ENCODE peak calls at places on chromosomes 6 and 20, in six cellular contexts. E, C, S, O, J and U are unnamed samples.

GRCh38 chr6:168305863-168306262 is 13.7 kb downstream of the DACT2 start:
- DNase-seq in E (no peak), C (no peak), S (no peak), O (no peak), J (no peak), U (no peak)

GRCh38 chr20:38604873-38605303 is 3.3 kb downstream of the ARHGAP40 start:
- DNase-seq in E (no peak), C (no peak), S (no peak), O (peak), J (peak), U (no peak)

GRCh38 chr20:31403886-31404285 is 2.1 kb downstream of the DEFB121 start:
- DNase-seq in E (no peak), C (no peak), S (no peak), O (no peak), J (no peak), U (no peak)

GRCh38 chr6:42316981-42317380 is 99.3 kb upstream of the MRPS10 start:
- DNase-seq in E (no peak), C (no peak), S (no peak), O (no peak), J (no peak), U (no peak)

GRCh38 chr6:46390153-46390876 is 100.9 kb downstream of the RCAN2 start:
- DNase-seq in E (no peak), C (no peak), S (no peak), O (no peak), J (no peak), U (no peak)

GRCh38 chr6:147126618-147127022 is 77.6 kb upstream of the STXBP5 start:
- DNase-seq in E (peak), C (no peak), S (peak), O (no peak), J (no peak), U (no peak)

GRCh38 chr6:112251170-112251945 is 3.0 kb downstream of the LAMA4 start:
- DNase-seq in E (peak), C (no peak), S (no peak), O (no peak), J (no peak), U (no peak)

GRCh38 chr20:44017905-44018683 is 103.4 kb downstream of the TOX2 start:
- DNase-seq in E (peak), C (no peak), S (no peak), O (peak), J (peak), U (no peak)

GRCh38 chr6:43588194-43588593 is 12.2 kb downstream of the POLH start:
- DNase-seq in E (no peak), C (no peak), S (no peak), O (no peak), J (no peak), U (no peak)

GRCh38 chr6:107458687-107459282 is 579 bp downstream of the PDSS2 start:
- DNase-seq in E (peak), C (peak), S (no peak), O (no peak), J (peak), U (peak)

GRCh38 chr6:64665137-64665536 is 1029.5 kb downstream of the PHF3 start:
- DNase-seq in E (no peak), C (no peak), S (no peak), O (no peak), J (no peak), U (no peak)
- H3K27ac ChIP-seq in E (no peak), C (no peak), S (no peak), O (no peak), J (no peak), U (no peak)

GRCh38 chr6:39049575-39050283 is 1.1 kb downstream of the GLP1R start:
- DNase-seq in E (no peak), C (no peak), S (peak), O (no peak), J (no peak), U (no peak)
- H3K4me3 ChIP-seq in E (peak), C (no peak), S (no peak), O (no peak), J (no peak), U (no peak)

GRCh38 chr20:8057871-8058270 is 38.3 kb upstream of the TMX4 start:
- DNase-seq in E (no peak), C (no peak), S (no peak), O (no peak), J (no peak), U (no peak)
- H3K27ac ChIP-seq in E (no peak), C (no peak), S (no peak), O (no peak), J (no peak), U (no peak)

GRCh38 chr6:166400181-166400580 is 17.4 kb upstream of the MPC1 start:
- DNase-seq in E (no peak), C (no peak), S (no peak), O (no peak), J (no peak), U (no peak)
- H3K4me3 ChIP-seq in E (no peak), C (no peak), S (no peak), O (no peak), J (no peak), U (no peak)

DNA sequence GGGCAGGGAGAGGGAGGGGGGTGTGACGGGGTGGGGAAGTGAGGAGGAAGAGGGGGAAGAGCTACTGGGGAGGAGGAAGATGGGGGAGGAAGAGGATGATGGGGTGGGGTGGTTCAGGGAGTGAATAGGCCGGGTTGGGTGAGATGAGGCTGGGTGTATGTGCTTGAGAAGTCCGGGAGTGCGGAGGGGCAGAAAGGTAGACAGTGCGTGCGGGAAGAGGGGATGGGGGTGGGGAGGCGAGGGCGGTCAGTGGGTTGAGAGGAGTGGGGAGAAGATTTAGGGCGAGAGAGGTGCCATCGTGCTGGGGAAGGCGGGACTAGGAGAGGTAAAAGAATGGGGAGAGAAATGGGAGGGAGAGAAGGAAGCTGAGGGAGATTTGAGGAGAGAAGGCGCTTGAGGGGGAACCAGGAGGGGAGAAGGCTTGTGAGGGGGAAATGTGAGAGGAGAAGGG is 30.9 kb upstream of the NOTCH4 start:
- DNase-seq in E (no peak), C (no peak), S (no peak), O (no peak), J (no peak), U (no peak)
- H3K27ac ChIP-seq in E (peak), C (no peak), S (no peak), O (peak), J (peak), U (no peak)

DNA sequence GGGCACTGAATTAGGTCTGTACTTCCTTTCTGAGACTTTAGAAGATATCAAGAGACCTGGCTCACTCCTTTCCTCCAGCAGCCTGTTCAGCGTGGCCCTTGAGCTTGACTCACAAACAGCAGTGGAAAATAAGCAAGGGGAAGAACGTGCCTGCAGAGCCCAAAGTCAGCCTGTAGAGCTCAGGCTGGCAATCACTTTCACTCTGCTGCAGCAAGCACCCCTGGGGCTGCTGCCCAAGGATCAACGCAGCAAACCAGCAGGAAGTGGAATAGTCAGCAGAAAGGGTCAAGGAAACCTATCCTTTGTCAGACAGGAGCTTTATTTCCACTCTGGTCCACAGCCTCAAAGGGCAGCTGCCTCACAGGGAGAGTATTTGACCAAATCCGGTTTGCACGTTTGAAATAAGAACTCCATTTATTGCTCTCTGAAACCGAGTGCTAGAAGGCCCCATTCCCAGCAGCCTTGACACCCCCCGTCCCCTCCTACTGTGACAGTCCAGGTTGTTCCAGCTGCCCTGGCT is 77.4 kb downstream of the PRDM1 start:
- DNase-seq in E (no peak), C (peak), S (peak), O (no peak), J (no peak), U (peak)
- H3K4me3 ChIP-seq in E (no peak), C (peak), S (no peak), O (no peak), J (no peak), U (peak)